ENCODE peak calls at places on chromosomes 16 and 17, in six cellular contexts. F is tibial nerve, S is adrenal gland, O is ovary, V is transverse colon, B is heart left ventricle. C is an unnamed sample. For H3K4me1, the result is how much of the 10 kb centered on the place peaks cover.

GRCh38 chr16:3532741-3533140 is 31.9 kb downstream of the CLUAP1 start:
- DNase-seq in F (no peak), S (no peak), O (no peak), V (no peak), B (no peak), C (no peak)

GRCh38 chr16:63323722-63324121 is 1287.5 kb upstream of the CDH8 start:
- DNase-seq in F (no peak), S (no peak), O (no peak), V (no peak), B (no peak), C (no peak)

GRCh38 chr17:34146440-34147043 is 108.5 kb upstream of the CCL2 start:
- DNase-seq in F (no peak), S (peak), O (no peak), V (peak), B (peak), C (no peak)

GRCh38 chr17:80224683-80225082 is 4.5 kb downstream of the SLC26A11 start:
- DNase-seq in F (no peak), S (no peak), O (no peak), V (no peak), B (no peak), C (no peak)

GRCh38 chr17:21375162-21375560 is 996 bp upstream of the KCNJ12 start:
- DNase-seq in F (no peak), S (no peak), O (no peak), V (no peak), B (no peak), C (no peak)

GRCh38 chr16:12833939-12834338 is 30.3 kb upstream of the CPPED1 start:
- DNase-seq in F (no peak), S (peak), O (no peak), V (no peak), B (no peak), C (no peak)

GRCh38 chr17:77811521-77811920 is 147.0 kb upstream of the TNRC6C start:
- DNase-seq in F (no peak), S (no peak), O (no peak), V (no peak), B (no peak), C (peak)

GRCh38 chr17:16428098-16428882 is 12.9 kb downstream of the TRPV2 start:
- DNase-seq in F (no peak), S (peak), O (no peak), V (peak), B (no peak), C (no peak)

GRCh38 chr17:48952904-48953303 is 8.3 kb upstream of the SNF8 start:
- DNase-seq in F (no peak), S (no peak), O (no peak), V (no peak), B (no peak), C (no peak)

GRCh38 chr17:75335315-75335714 is 46.1 kb upstream of the SLC25A19 start:
- DNase-seq in F (no peak), S (no peak), O (no peak), V (no peak), B (no peak), C (peak)

GRCh38 chr16:25716186-25716585 is 24.4 kb downstream of the HS3ST4 start:
- DNase-seq in F (no peak), S (no peak), O (no peak), V (no peak), B (no peak), C (no peak)

GRCh38 chr17:58315281-58315711 is 13.3 kb downstream of the TSPOAP1 start:
- DNase-seq in F (no peak), S (no peak), O (no peak), V (no peak), B (peak), C (no peak)

GRCh38 chr17:2862197-2862596 is 66.0 kb downstream of the RAP1GAP2 start:
- DNase-seq in F (no peak), S (no peak), O (no peak), V (no peak), B (no peak), C (no peak)

GRCh38 chr17:69874220-69874670 is 200.8 kb upstream of the KCNJ16 start:
- DNase-seq in F (no peak), S (no peak), O (no peak), V (no peak), B (no peak), C (no peak)

GRCh38 chr17:13888043-13888442 is 181.3 kb upstream of the COX10 start:
- DNase-seq in F (peak), S (peak), O (peak), V (peak), B (no peak), C (no peak)

GRCh38 chr17:42313389-42313772 is 25.1 kb downstream of the STAT5A start:
- DNase-seq in F (no peak), S (no peak), O (no peak), V (no peak), B (no peak), C (no peak)

GRCh38 chr17:72927760-72928159 is 164.7 kb downstream of the SLC39A11 start:
- DNase-seq in F (no peak), S (no peak), O (no peak), V (no peak), B (no peak), C (no peak)

GRCh38 chr16:12341423-12341822 is 364.9 kb downstream of the SNX29 start:
- DNase-seq in F (no peak), S (peak), O (no peak), V (no peak), B (no peak), C (no peak)

GRCh38 chr17:78884876-78885667 is 17.9 kb downstream of the CEP295NL start:
- DNase-seq in F (no peak), S (no peak), O (no peak), V (no peak), B (no peak), C (no peak)

GRCh38 chr17:78884148-78884870 is 18.7 kb downstream of the CEP295NL start:
- DNase-seq in F (no peak), S (no peak), O (no peak), V (no peak), B (no peak), C (no peak)

GRCh38 chr17:78883533-78884131 is 19.4 kb downstream of the CEP295NL start:
- DNase-seq in F (peak), S (peak), O (peak), V (peak), B (peak), C (peak)

GRCh38 chr17:78882546-78883089 is 20.4 kb downstream of the CEP295NL start:
- DNase-seq in F (no peak), S (no peak), O (no peak), V (no peak), B (no peak), C (no peak)

DNA sequence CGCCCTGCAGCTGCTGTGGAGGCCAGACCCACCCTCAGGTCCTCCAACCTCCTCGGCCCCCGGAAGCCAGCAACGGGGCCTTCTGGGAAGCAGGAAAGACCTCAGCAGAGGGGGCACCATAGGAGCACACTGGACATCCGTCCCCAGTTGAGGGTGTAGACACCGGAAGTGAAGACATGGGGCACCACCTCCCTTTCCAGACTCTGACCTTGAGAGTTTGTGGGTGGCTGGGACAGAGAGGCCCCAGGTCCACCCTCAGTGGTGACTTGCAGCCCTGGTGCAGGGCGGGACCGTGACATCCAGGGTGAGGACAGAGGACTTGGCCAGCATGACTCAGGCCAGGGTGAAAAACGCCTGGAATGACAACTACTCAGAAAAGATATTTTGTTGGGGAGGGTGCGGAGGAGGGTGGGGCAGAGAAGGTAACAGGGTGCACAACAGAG is 19.9 kb downstream of the CEP295NL start:
- DNase-seq in F (peak), S (peak), O (peak), V (peak), B (no peak), C (peak)
- H3K4me1 ChIP-seq in F (under half), S (half or more), O (under half), V (half or more), B (half or more), C (under half)

GRCh38 chr17:7856840-7857723 is at the start of gene NAA38:
- DNase-seq in F (peak), S (peak), O (peak), V (peak), B (peak), C (peak)
- TF ChIP-seq POLR2A in F (peak), S (peak), O (peak), V (peak), B (no peak), C (peak)

GRCh38 chr16:72324578-72324977 is 152.6 kb upstream of the PMFBP1 start:
- DNase-seq in F (no peak), S (no peak), O (no peak), V (no peak), B (no peak), C (no peak)
- H3K4me1 ChIP-seq in F (under half), S (under half), O (under half), V (under half), B (under half), C (under half)

DNA sequence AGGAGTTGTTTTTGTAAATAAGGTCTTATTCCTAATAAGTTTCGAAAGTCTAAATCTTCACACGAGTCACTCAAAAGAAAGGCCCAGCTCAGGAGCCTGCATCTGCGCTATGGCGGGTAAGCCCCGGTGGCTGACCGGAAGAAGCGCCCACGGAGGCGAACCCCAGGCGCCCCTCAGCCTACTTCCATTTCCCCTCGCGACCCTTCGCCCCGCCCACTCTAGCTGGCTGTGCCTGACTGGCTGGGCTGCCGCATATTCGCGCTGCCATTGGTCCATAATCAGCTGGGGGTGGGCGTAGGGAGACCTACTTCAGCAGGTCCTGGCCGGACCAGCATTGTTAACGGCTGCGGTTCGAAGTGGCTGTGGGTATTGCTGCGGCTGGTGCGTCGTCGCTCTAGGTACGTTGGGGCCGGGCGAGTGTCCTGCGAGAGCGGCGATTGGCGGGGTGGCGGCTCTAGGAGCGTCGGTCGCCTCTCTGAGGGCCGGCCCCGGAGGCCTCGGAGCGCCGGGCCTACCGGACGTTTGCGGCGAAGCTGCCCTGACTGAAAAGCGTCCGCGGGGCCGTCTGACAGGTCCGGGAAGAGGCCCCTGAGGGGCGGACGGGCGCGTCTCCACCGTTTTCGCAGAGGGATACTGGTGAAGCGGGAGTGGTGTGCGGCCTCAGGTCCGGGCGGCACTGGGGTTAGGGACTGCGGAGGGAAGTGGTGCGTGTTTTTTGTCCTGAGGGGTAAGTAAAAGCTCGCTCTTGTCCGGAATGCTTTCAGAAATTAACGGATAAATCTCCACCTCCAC is at the start of gene ATF7IP2:
- DNase-seq in F (peak), S (peak), O (peak), V (peak), B (peak), C (peak)
- TF ChIP-seq POLR2A in F (peak), S (peak), O (no peak), V (peak), B (peak), C (peak)

GRCh38 chr17:59796785-59797205 is 89.3 kb downstream of the VMP1 start:
- DNase-seq in F (no peak), S (no peak), O (no peak), V (no peak), B (no peak), C (no peak)
- H3K4me1 ChIP-seq in F (under half), S (under half), O (under half), V (under half), B (under half), C (under half)

GRCh38 chr16:82563401-82563800 is 63.4 kb upstream of the CDH13 start:
- DNase-seq in F (no peak), S (no peak), O (no peak), V (no peak), B (no peak), C (no peak)
- TF ChIP-seq POLR2A in F (no peak), S (no peak), O (no peak), V (no peak), B (no peak), C (no peak)

GRCh38 chr16:2531371-2531695 is at the start of gene CEMP1:
- DNase-seq in F (no peak), S (no peak), O (no peak), V (no peak), B (no peak), C (no peak)
- H3K4me1 ChIP-seq in F (under half), S (under half), O (under half), V (under half), B (under half), C (under half)

GRCh38 chr17:1110844-1111598 is 68.8 kb downstream of the ABR start:
- DNase-seq in F (peak), S (peak), O (no peak), V (peak), B (peak), C (peak)

GRCh38 chr17:1108810-1109605 is 70.8 kb downstream of the ABR start:
- DNase-seq in F (peak), S (peak), O (peak), V (peak), B (peak), C (peak)

GRCh38 chr17:1108560-1108809 is 71.3 kb downstream of the ABR start:
- DNase-seq in F (no peak), S (no peak), O (no peak), V (no peak), B (no peak), C (no peak)

GRCh38 chr17:1110524-1110843 is 69.3 kb downstream of the ABR start:
- DNase-seq in F (no peak), S (no peak), O (no peak), V (no peak), B (no peak), C (no peak)

GRCh38 chr17:1109606-1110523 is 69.9 kb downstream of the ABR start:
- DNase-seq in F (no peak), S (peak), O (no peak), V (peak), B (peak), C (no peak)
- TF ChIP-seq POLR2A in F (no peak), S (no peak), O (no peak), V (peak), B (no peak), C (no peak)

DNA sequence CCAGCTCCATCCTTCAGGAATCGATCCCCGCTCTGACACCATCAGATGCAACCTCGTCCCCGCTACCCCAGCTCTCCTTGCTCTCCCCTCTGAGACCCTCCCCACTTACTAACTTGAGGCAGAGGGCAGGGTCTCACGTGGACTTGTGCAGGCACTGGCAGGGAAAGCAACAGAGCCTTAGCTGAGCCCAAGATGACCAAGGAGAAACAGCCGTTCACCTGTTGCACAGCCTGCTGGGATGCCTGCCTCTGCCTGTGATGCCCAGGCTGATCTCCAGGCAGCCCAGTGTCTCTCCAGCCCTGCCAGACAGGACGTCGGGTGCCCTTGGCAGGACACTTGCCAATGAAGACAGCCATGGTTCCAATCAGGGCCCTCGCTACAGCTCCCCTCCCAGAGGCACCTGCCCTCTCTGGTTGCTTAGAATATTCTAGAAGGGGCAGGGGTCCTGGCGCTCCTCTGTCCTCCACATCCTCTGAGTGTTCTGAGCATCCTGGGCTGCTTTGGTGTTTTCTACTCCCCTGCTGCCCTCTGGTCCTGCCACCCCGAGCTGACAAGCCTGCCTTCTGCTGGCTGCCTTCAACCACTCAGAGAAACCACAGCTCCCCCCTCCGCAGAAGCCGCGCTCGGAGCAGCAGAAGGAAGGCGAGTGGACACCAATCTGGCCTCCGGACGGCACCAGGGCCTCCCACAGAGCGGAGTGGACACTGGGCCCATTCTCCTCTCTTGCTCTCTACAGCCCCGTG is 6.7 kb downstream of the CEP295NL start:
- DNase-seq in F (peak), S (no peak), O (peak), V (no peak), B (no peak), C (peak)
- H3K4me1 ChIP-seq in F (under half), S (under half), O (half or more), V (half or more), B (half or more), C (half or more)

DNA sequence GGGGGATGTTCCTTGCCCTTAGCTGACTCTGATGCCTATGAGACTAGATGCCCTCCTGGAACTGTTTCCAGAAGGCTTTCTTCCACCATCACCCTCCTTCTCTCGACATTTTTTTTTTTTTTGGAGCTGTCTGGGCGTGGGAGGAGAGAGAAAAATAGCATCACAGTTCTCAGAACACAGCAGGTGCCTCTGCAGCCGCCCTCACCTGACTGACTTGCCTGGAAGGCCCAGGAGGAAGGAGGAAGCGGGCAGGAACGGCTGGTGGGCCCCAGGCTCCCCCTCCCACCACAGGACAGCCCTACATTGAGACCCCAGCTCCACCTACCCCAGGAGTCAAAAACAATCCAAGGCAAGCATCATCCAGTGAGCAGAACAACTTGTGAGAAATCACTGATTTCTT is 20.3 kb upstream of the CACNG5 start:
- DNase-seq in F (no peak), S (no peak), O (no peak), V (no peak), B (no peak), C (peak)
- TF ChIP-seq POLR2A in F (no peak), S (no peak), O (no peak), V (no peak), B (no peak), C (no peak)

C was measured in sigmoid colon.